ENCODE peak calls at places on chromosomes 7 and 10, in six cellular contexts. S is Calu3; F is GM03348; Q is naive thymus-derived CD8-positive, alpha-beta T cell; N is mesothelial cell of epicardium; C is NCI-H446. Y is an unnamed sample.
A peak's percentile ranks its signal among the peaks of the same experiment; 100 is the strongest.

GRCh38 chr7:102841290-102841689 is 71.5 kb upstream of the LRRC17 start:
- DNase-seq in F (no peak), S (no peak), Q (no peak), C (peak; percentile 61), N (no peak), Y (no peak)

GRCh38 chr10:44394696-44395383 is 9.9 kb upstream of the CXCL12 start:
- DNase-seq in C (no peak), S (no peak), F (no peak), Q (no peak), N (no peak), Y (no peak)

GRCh38 chr7:91880413-91881241 is at the start of gene MTERF1:
- DNase-seq in Q (peak; percentile 92), C (peak; percentile 93), S (peak; percentile 89), F (peak; percentile 92), N (peak; percentile 85), Y (peak; percentile 93)

GRCh38 chr10:34145751-34146150 is 669.3 kb downstream of the PARD3 start:
- DNase-seq in N (no peak), Q (no peak), C (no peak), S (no peak), F (peak; percentile 49), Y (peak; percentile 72)

GRCh38 chr10:93820434-93820833 is 62.7 kb downstream of the LGI1 start:
- DNase-seq in N (no peak), S (no peak), Q (no peak), C (no peak), F (no peak), Y (peak; percentile 33)

GRCh38 chr10:95395947-95396449 is 105.2 kb upstream of the PDLIM1 start:
- DNase-seq in Q (no peak), C (peak; percentile 41), N (no peak), S (no peak), F (no peak), Y (peak; percentile 31)

GRCh38 chr7:42831051-42831952 is 80.6 kb downstream of the C7orf25 start:
- DNase-seq in C (peak; percentile 23), S (peak; percentile 40), N (no peak), Q (no peak), F (peak; percentile 65), Y (peak; percentile 70)

GRCh38 chr7:42691030-42691639 is 220.7 kb downstream of the C7orf25 start:
- DNase-seq in S (no peak), N (no peak), C (no peak), Q (no peak), F (peak; percentile 63), Y (peak; percentile 73)

GRCh38 chr7:30027065-30027456 is 559 bp upstream of the FKBP14 start:
- DNase-seq in F (peak; percentile 24), N (no peak), Q (peak; percentile 54), C (peak; percentile 52), S (peak; percentile 53), Y (peak; percentile 76)

GRCh38 chr10:70197235-70197952 is 27.1 kb upstream of the SAR1A start:
- DNase-seq in F (no peak), N (no peak), Q (peak; percentile 27), S (no peak), C (no peak), Y (no peak)

GRCh38 chr10:7458554-7458953 is 47.7 kb upstream of the SFMBT2 start:
- DNase-seq in C (no peak), N (no peak), F (peak; percentile 14), Q (no peak), S (no peak), Y (no peak)

GRCh38 chr7:27520828-27521790 is 141.6 kb downstream of the HIBADH start:
- DNase-seq in N (no peak), F (peak; percentile 58), S (no peak), C (peak; percentile 33), Q (no peak), Y (no peak)

Y was measured in PC-3.